ENCODE peak calls at places on chromosome 3, in six cellular contexts. P is activated naive CD4-positive, alpha-beta T cell treated with Interleukin-2 at 50 U/mL for 16 hours; J is HEK293T; Z is Right ventricle myocardium inferior; O is foreskin keratinocyte; R is osteocyte. L is an unnamed sample.

GRCh38 chr3:10373686-10374261 is 52.9 kb upstream of the SEC13 start:
- DNase-seq in P (no peak), J (no peak), Z (no peak), O (no peak), R (no peak), L (no peak)

GRCh38 chr3:16061491-16061890 is 113.0 kb upstream of the GALNT15 start:
- DNase-seq in P (no peak), J (no peak), Z (no peak), O (no peak), R (no peak), L (no peak)

GRCh38 chr3:100954990-100955389 is 38.2 kb downstream of the ABI3BP start:
- DNase-seq in P (no peak), J (no peak), Z (no peak), O (peak; percentile 94), R (no peak), L (no peak)

GRCh38 chr3:88231207-88231606 is 81.4 kb downstream of the C3orf38 start:
- DNase-seq in P (no peak), J (no peak), Z (no peak), O (peak; percentile 31), R (no peak), L (no peak)

GRCh38 chr3:48276856-48277641 is 36.1 kb downstream of the ZNF589 start:
- DNase-seq in P (no peak), J (no peak), Z (no peak), O (no peak), R (peak; percentile 40), L (no peak)

GRCh38 chr3:141530133-141530768 is 43.4 kb downstream of the RASA2 start:
- DNase-seq in P (peak; percentile 24), J (no peak), Z (no peak), O (peak; percentile 32), R (no peak), L (peak; percentile 19)

GRCh38 chr3:182414586-182414985 is 378.7 kb upstream of the ATP11B start:
- DNase-seq in P (no peak), J (no peak), Z (no peak), O (no peak), R (no peak), L (no peak)

GRCh38 chr3:189570916-189571315 is 60.3 kb upstream of the TP63 start:
- DNase-seq in P (no peak), J (no peak), Z (no peak), O (no peak), R (no peak), L (no peak)

GRCh38 chr3:105731686-105732085 is 137.1 kb downstream of the CBLB start:
- DNase-seq in P (no peak), J (no peak), Z (no peak), O (no peak), R (no peak), L (no peak)

GRCh38 chr3:120350431-120350941 is 1.3 kb upstream of the LRRC58 start:
- DNase-seq in P (no peak), J (peak; percentile 12), Z (no peak), O (no peak), R (no peak), L (no peak)

GRCh38 chr3:72086712-72087093 is 301.8 kb upstream of the PROK2 start:
- DNase-seq in P (no peak), J (no peak), Z (no peak), O (no peak), R (no peak), L (no peak)

GRCh38 chr3:65030847-65031463 is 343.2 kb upstream of the ADAMTS9 start:
- DNase-seq in P (no peak), J (peak; percentile 36), Z (no peak), O (peak; percentile 83), R (peak; percentile 40), L (no peak)

GRCh38 chr3:177284383-177284881 is 87.2 kb upstream of the TBL1XR1 start:
- DNase-seq in P (peak; percentile 4), J (peak; percentile 34), Z (no peak), O (no peak), R (no peak), L (no peak)

GRCh38 chr3:53525765-53526761 is 31.7 kb downstream of the CACNA1D start:
- DNase-seq in P (no peak), J (no peak), Z (no peak), O (no peak), R (no peak), L (no peak)

GRCh38 chr3:123632161-123632655 is 47.4 kb upstream of the HACD2 start:
- DNase-seq in P (no peak), J (no peak), Z (no peak), O (no peak), R (no peak), L (no peak)

GRCh38 chr3:66494964-66495581 is 5.7 kb downstream of the LRIG1 start:
- DNase-seq in P (no peak), J (no peak), Z (no peak), O (no peak), R (no peak), L (no peak)

GRCh38 chr3:118436863-118437262 is 597.8 kb downstream of the IGSF11 start:
- DNase-seq in P (no peak), J (no peak), Z (no peak), O (no peak), R (no peak), L (no peak)

GRCh38 chr3:197168606-197169005 is 129.8 kb downstream of the DLG1 start:
- DNase-seq in P (no peak), J (no peak), Z (no peak), O (no peak), R (no peak), L (no peak)

GRCh38 chr3:187188931-187189330 is 8.4 kb upstream of the RTP1 start:
- DNase-seq in P (no peak), J (no peak), Z (no peak), O (no peak), R (no peak), L (no peak)

GRCh38 chr3:193783166-193783896 is 190.3 kb downstream of the OPA1 start:
- DNase-seq in P (no peak), J (no peak), Z (no peak), O (peak; percentile 49), R (no peak), L (no peak)

GRCh38 chr3:187870360-187871203 is 125.3 kb upstream of the BCL6 start:
- DNase-seq in P (no peak), J (no peak), Z (no peak), O (no peak), R (no peak), L (no peak)

GRCh38 chr3:172614340-172615274 is 91.4 kb upstream of the TNFSF10 start:
- DNase-seq in P (no peak), J (no peak), Z (no peak), O (no peak), R (no peak), L (no peak)

GRCh38 chr3:119418641-119419040 is 44.8 kb downstream of the TMEM39A start:
- DNase-seq in P (no peak), J (no peak), Z (no peak), O (no peak), R (no peak), L (no peak)

GRCh38 chr3:87398226-87398774 is 121.9 kb upstream of the POU1F1 start:
- DNase-seq in P (no peak), J (no peak), Z (no peak), O (no peak), R (no peak), L (no peak)

GRCh38 chr3:42961633-42962032 is 17.5 kb upstream of the GASK1A start:
- DNase-seq in P (no peak), J (peak; percentile 60), Z (no peak), O (no peak), R (no peak), L (no peak)

GRCh38 chr3:171565133-171565532 is 104.9 kb upstream of the TNIK start:
- DNase-seq in P (no peak), J (no peak), Z (no peak), O (no peak), R (no peak), L (no peak)

GRCh38 chr3:157204431-157204830 is 44.5 kb upstream of the CCNL1 start:
- DNase-seq in P (no peak), J (no peak), Z (no peak), O (peak; percentile 6), R (no peak), L (no peak)

GRCh38 chr3:4828279-4829030 is 150.8 kb upstream of the BHLHE40 start:
- DNase-seq in P (no peak), J (no peak), Z (peak; percentile 82), O (no peak), R (no peak), L (no peak)

GRCh38 chr3:165895919-165896318 is 58.7 kb upstream of the BCHE start:
- DNase-seq in P (no peak), J (peak; percentile 27), Z (no peak), O (no peak), R (no peak), L (no peak)

GRCh38 chr3:19399356-19399755 is 251.0 kb downstream of the KCNH8 start:
- DNase-seq in P (no peak), J (no peak), Z (no peak), O (no peak), R (no peak), L (no peak)

GRCh38 chr3:134710313-134710680 is 59.5 kb upstream of the KY start:
- DNase-seq in P (no peak), J (no peak), Z (no peak), O (no peak), R (no peak), L (no peak)

GRCh38 chr3:49295489-49296058 is 18.5 kb upstream of the C3orf62 start:
- DNase-seq in P (peak; percentile 7), J (peak; percentile 37), Z (peak; percentile 73), O (no peak), R (no peak), L (peak; percentile 22)

GRCh38 chr3:87370007-87370406 is 93.6 kb upstream of the POU1F1 start:
- DNase-seq in P (no peak), J (peak; percentile 7), Z (no peak), O (no peak), R (no peak), L (no peak)

GRCh38 chr3:45987368-45988099 is 8.1 kb downstream of the FYCO1 start:
- DNase-seq in P (no peak), J (no peak), Z (no peak), O (no peak), R (no peak), L (no peak)

GRCh38 chr3:143110371-143110770 is 9.2 kb upstream of the CHST2 start:
- DNase-seq in P (no peak), J (no peak), Z (no peak), O (no peak), R (no peak), L (no peak)

GRCh38 chr3:56612146-56612545 is 55.2 kb downstream of the CCDC66 start:
- DNase-seq in P (no peak), J (no peak), Z (no peak), O (no peak), R (no peak), L (no peak)

GRCh38 chr3:190575441-190576190 is 61.7 kb downstream of the IL1RAP start:
- DNase-seq in P (no peak), J (no peak), Z (no peak), O (no peak), R (no peak), L (no peak)

GRCh38 chr3:129277829-129278271 is 820 bp upstream of the HMCES start:
- DNase-seq in P (no peak), J (peak; percentile 14), Z (no peak), O (no peak), R (no peak), L (no peak)

GRCh38 chr3:107990926-107991325 is 99.9 kb downstream of the CD47 start:
- DNase-seq in P (no peak), J (no peak), Z (no peak), O (no peak), R (no peak), L (no peak)